ENCODE peak calls at places on chromosomes 11 and 22, in ten cellular contexts. F, H, J, P, Q, T, C, R, V and W are unnamed samples.

GRCh38 chr11:74592441-74593362 is at the start of gene POLD3:
- DNase-seq in T (peak), C (peak), H (peak), R (peak), J (peak), F (peak), P (no peak), V (peak), Q (peak), W (peak)

GRCh38 chr11:94539420-94539819 is 4.3 kb upstream of the FUT4 start:
- DNase-seq in V (no peak), F (no peak), R (no peak), Q (no peak), H (peak), P (no peak), T (peak), J (no peak), C (no peak), W (no peak)

GRCh38 chr11:64971421-64972233 is at the start of gene MAJIN:
- DNase-seq in V (no peak), P (no peak), H (no peak), F (peak), J (no peak), C (no peak), R (peak), Q (no peak), T (peak), W (no peak)

GRCh38 chr11:74680035-74680671 is 51.1 kb downstream of the CHRDL2 start:
- DNase-seq in R (no peak), H (no peak), J (no peak), Q (no peak), P (no peak), V (no peak), T (no peak), F (no peak), C (no peak), W (no peak)

GRCh38 chr11:17129003-17129402 is 51.5 kb upstream of the RPS13 start:
- DNase-seq in V (no peak), H (no peak), T (no peak), P (no peak), R (no peak), F (no peak), Q (no peak), J (no peak), C (no peak), W (no peak)

GRCh38 chr11:17343907-17344306 is 7.7 kb upstream of the NCR3LG1 start:
- DNase-seq in T (no peak), Q (no peak), C (no peak), V (no peak), F (peak), H (no peak), R (no peak), J (no peak), P (peak), W (no peak)

GRCh38 chr11:115301029-115301428 is 203.2 kb downstream of the CADM1 start:
- DNase-seq in T (no peak), J (no peak), H (no peak), Q (no peak), R (no peak), P (no peak), C (no peak), F (no peak), V (no peak), W (no peak)

GRCh38 chr11:70072471-70073187 is 5.5 kb upstream of the ANO1 start:
- DNase-seq in Q (no peak), V (no peak), F (no peak), J (no peak), P (no peak), T (no peak), R (no peak), H (no peak), C (no peak), W (no peak)

GRCh38 chr11:22656128-22656527 is 10.3 kb upstream of the GAS2 start:
- DNase-seq in R (no peak), Q (peak), T (no peak), H (no peak), C (no peak), F (peak), P (no peak), V (no peak), J (no peak), W (no peak)

GRCh38 chr11:11297578-11297977 is 55.5 kb downstream of the CSNK2A3 start:
- DNase-seq in H (no peak), T (no peak), R (no peak), C (no peak), Q (no peak), J (no peak), F (no peak), V (no peak), P (no peak), W (no peak)

GRCh38 chr11:102470257-102470656 is 17.7 kb upstream of the TMEM123 start:
- DNase-seq in F (no peak), H (peak), P (no peak), J (no peak), Q (no peak), T (no peak), V (no peak), R (no peak), C (no peak), W (no peak)

GRCh38 chr22:20205964-20206708 is 55.3 kb upstream of the CCDC188 start:
- DNase-seq in R (peak), Q (no peak), F (peak), C (no peak), V (peak), P (peak), J (no peak), H (peak), T (peak), W (peak)

GRCh38 chr11:118281284-118281683 is 17.2 kb upstream of the MPZL2 start:
- DNase-seq in J (no peak), Q (no peak), H (no peak), R (no peak), T (peak), V (no peak), P (no peak), C (no peak), F (no peak), W (no peak)

GRCh38 chr22:39498368-39498767 is 3.7 kb upstream of the MIEF1 start:
- DNase-seq in C (no peak), R (no peak), T (no peak), F (no peak), H (no peak), V (no peak), P (no peak), Q (no peak), J (no peak), W (no peak)

GRCh38 chr11:125110996-125111340 is 458 bp downstream of the TMEM218 start:
- DNase-seq in J (peak), Q (no peak), R (no peak), F (no peak), H (no peak), V (no peak), T (peak), C (no peak), P (no peak), W (no peak)